ENCODE peak calls at places on chromosomes 6 and 20, in ten cellular contexts. Z is gastrocnemius medialis; M is iris pigment epithelial cell; N is stimulated activated CD4-positive, alpha-beta T cell treated with anti-CD3 and anti-CD28 coated beads, Interleukin-15, amount 100 ng/mL, for 1 hour; S is A172; C is NCI-H774; V is stimulated activated naive CD8-positive, alpha-beta T cell treated with anti-CD3 and anti-CD28 coated beads, Interleukin-15, Interleukin-2, amounts not matched to agents 100 U/mL and 50 U/mL, for 24 hours; J is activated B cell treated with CpG ODN at 0.5 μM for 24 hours; T is activated CD4-positive, alpha-beta T cell treated with anti-CD3 and anti-CD28 coated beads for 48 hours; A is cardiac muscle cell. I is an unnamed sample.
A peak's percentile ranks its signal among the peaks of the same experiment; 100 is the strongest.

GRCh38 chr6:167745660-167746376 is 80.9 kb upstream of the AFDN start:
- DNase-seq in M (no peak), C (no peak), Z (peak; percentile 37), N (no peak), V (no peak), S (no peak), J (no peak), A (no peak), T (no peak), I (no peak)

GRCh38 chr20:56411759-56412472 is at the start of gene CASS4:
- DNase-seq in S (no peak), N (no peak), M (peak; percentile 87), T (peak; percentile 43), V (peak; percentile 44), J (no peak), A (peak; percentile 94), C (no peak), Z (no peak), I (peak; percentile 50)

GRCh38 chr6:132730560-132730959 is 16.7 kb upstream of the VNN1 start:
- DNase-seq in T (no peak), A (peak; percentile 9), Z (no peak), J (no peak), N (no peak), S (peak; percentile 19), M (peak; percentile 79), C (no peak), V (no peak), I (peak; percentile 21)

GRCh38 chr6:110055387-110055735 is 77.2 kb downstream of the GPR6 start:
- DNase-seq in V (no peak), S (no peak), J (no peak), Z (no peak), C (peak; percentile 86), N (no peak), M (no peak), A (no peak), T (no peak), I (no peak)

GRCh38 chr6:11663519-11663918 is 115.1 kb downstream of the ADTRP start:
- DNase-seq in V (no peak), A (no peak), N (no peak), S (no peak), T (no peak), Z (no peak), J (no peak), C (no peak), M (no peak), I (no peak)

GRCh38 chr20:36153754-36154695 is 515 bp upstream of the EPB41L1 start:
- DNase-seq in Z (peak; percentile 60), A (peak; percentile 84), V (peak; percentile 59), J (no peak), M (peak; percentile 54), T (peak; percentile 51), C (peak; percentile 72), N (peak; percentile 23), S (peak; percentile 55), I (peak; percentile 80)

GRCh38 chr20:5510446-5510845 is 193.7 kb upstream of the PROKR2 start:
- DNase-seq in N (no peak), C (no peak), V (no peak), A (no peak), J (no peak), T (no peak), S (no peak), M (peak; percentile 7), Z (no peak), I (no peak)

GRCh38 chr6:154447929-154448328 is 62.6 kb downstream of the CNKSR3 start:
- DNase-seq in S (no peak), N (no peak), V (no peak), A (peak; percentile 79), Z (no peak), M (peak; percentile 45), J (no peak), C (peak; percentile 70), T (no peak), I (peak; percentile 66)

GRCh38 chr6:4489538-4489937 is 286.7 kb upstream of the CDYL start:
- DNase-seq in V (no peak), Z (no peak), N (no peak), A (no peak), J (no peak), T (no peak), M (no peak), S (no peak), C (no peak), I (no peak)

GRCh38 chr6:168420706-168421105 is 20.3 kb upstream of the SMOC2 start:
- DNase-seq in T (no peak), Z (no peak), C (no peak), A (no peak), J (no peak), M (no peak), V (no peak), N (no peak), S (no peak), I (no peak)

GRCh38 chr20:19462491-19462890 is 250.0 kb downstream of the SLC24A3 start:
- DNase-seq in J (no peak), N (no peak), Z (no peak), M (no peak), S (no peak), T (no peak), A (no peak), C (no peak), V (no peak), I (no peak)

GRCh38 chr6:129863664-129864063 is 2.5 kb upstream of the TMEM244 start:
- DNase-seq in S (peak; percentile 92), N (no peak), Z (no peak), J (no peak), M (peak; percentile 82), V (no peak), T (no peak), C (no peak), A (no peak), I (peak; percentile 47)

GRCh38 chr6:157326979-157327378 is 3.7 kb upstream of the TMEM242 start:
- DNase-seq in N (no peak), T (no peak), C (no peak), S (no peak), J (no peak), V (no peak), A (peak; percentile 87), M (peak; percentile 85), Z (no peak), I (no peak)

GRCh38 chr6:150238294-150238693 is 95.5 kb downstream of the PPP1R14C start:
- DNase-seq in T (no peak), V (no peak), A (peak; percentile 39), N (no peak), S (no peak), C (no peak), Z (peak; percentile 63), J (no peak), M (no peak), I (peak; percentile 40)

GRCh38 chr6:38187688-38188590 is 368.4 kb downstream of the ZFAND3 start:
- DNase-seq in N (no peak), S (no peak), M (no peak), A (no peak), J (no peak), C (no peak), V (no peak), Z (no peak), T (no peak), I (no peak)

GRCh38 chr6:71279740-71280139 is 8.9 kb upstream of the OGFRL1 start:
- DNase-seq in T (no peak), V (no peak), J (no peak), C (no peak), S (no peak), A (no peak), Z (no peak), N (no peak), M (no peak), I (no peak)

GRCh38 chr6:41239467-41240159 is 11.5 kb downstream of the TREML4 start:
- DNase-seq in A (no peak), T (no peak), Z (no peak), V (no peak), J (no peak), N (no peak), C (no peak), S (no peak), M (no peak), I (no peak)

GRCh38 chr6:1348675-1349074 is 36.8 kb downstream of the FOXQ1 start:
- DNase-seq in T (no peak), Z (peak; percentile 27), N (no peak), S (no peak), J (no peak), C (no peak), V (no peak), A (peak; percentile 95), M (peak; percentile 44), I (no peak)

GRCh38 chr6:134878136-134878535 is 71.8 kb downstream of the ALDH8A1 start:
- DNase-seq in N (no peak), M (no peak), C (no peak), V (no peak), A (no peak), Z (no peak), S (no peak), J (no peak), T (no peak), I (no peak)

GRCh38 chr20:3545401-3545925 is 74.6 kb downstream of the ATRN start:
- DNase-seq in C (no peak), T (no peak), N (no peak), Z (no peak), S (no peak), V (no peak), J (no peak), M (no peak), A (no peak), I (no peak)

GRCh38 chr6:151452750-151453427 is 963 bp upstream of the RMND1 start:
- DNase-seq in M (peak; percentile 49), N (no peak), A (peak; percentile 33), V (no peak), T (no peak), J (no peak), C (no peak), S (no peak), Z (no peak), I (peak; percentile 58)

I was measured in Daoy.